ENCODE peak calls at places on chromosomes 5 and 9, in six cellular contexts. One of them, this sample, is unnamed. For H3K4me1, the result is how much of the 10 kb centered on the place peaks cover.

GRCh38 chr9:108546223-108546622 is 309.6 kb downstream of the ACTL7B start:
- DNase-seq in HCT116: no peak
- DNase-seq in GM23338: no peak
- DNase-seq in right atrium auricular region: no peak
- DNase-seq in cardiac muscle cell: peak
- DNase-seq in H9: no peak
- DNase-seq in this sample: no peak

GRCh38 chr9:89007568-89007967 is 16.3 kb downstream of the S1PR3 start:
- DNase-seq in HCT116: no peak
- DNase-seq in cardiac muscle cell: no peak
- DNase-seq in GM23338: no peak
- DNase-seq in right atrium auricular region: no peak
- DNase-seq in H9: no peak
- DNase-seq in this sample: no peak

GRCh38 chr5:131417240-131417869 is 153.5 kb downstream of the CDC42SE2 start:
- DNase-seq in GM23338: peak
- DNase-seq in H9: peak
- DNase-seq in right atrium auricular region: peak
- DNase-seq in cardiac muscle cell: peak
- DNase-seq in HCT116: peak
- DNase-seq in this sample: peak

GRCh38 chr5:65014769-65015168 is 246.0 kb downstream of the CWC27 start:
- DNase-seq in cardiac muscle cell: no peak
- DNase-seq in GM23338: no peak
- DNase-seq in HCT116: no peak
- DNase-seq in right atrium auricular region: no peak
- DNase-seq in H9: no peak
- DNase-seq in this sample: no peak

GRCh38 chr9:83259558-83259957 is 196.6 kb upstream of the RASEF start:
- DNase-seq in right atrium auricular region: no peak
- DNase-seq in GM23338: no peak
- DNase-seq in cardiac muscle cell: no peak
- DNase-seq in HCT116: no peak
- DNase-seq in H9: no peak
- DNase-seq in this sample: no peak

GRCh38 chr9:136656795-136657611 is 5.7 kb upstream of the EGFL7 start:
- DNase-seq in right atrium auricular region: no peak
- DNase-seq in H9: no peak
- DNase-seq in cardiac muscle cell: no peak
- DNase-seq in HCT116: no peak
- DNase-seq in GM23338: no peak
- DNase-seq in this sample: peak

GRCh38 chr5:177094224-177095087 is 7.7 kb downstream of the FGFR4 start:
- DNase-seq in right atrium auricular region: peak
- DNase-seq in cardiac muscle cell: peak
- DNase-seq in GM23338: no peak
- DNase-seq in H9: no peak
- DNase-seq in HCT116: no peak
- DNase-seq in this sample: no peak

GRCh38 chr5:82278711-82279370 is 687 bp upstream of the RPS23 start:
- DNase-seq in cardiac muscle cell: no peak
- DNase-seq in HCT116: no peak
- DNase-seq in H9: no peak
- DNase-seq in right atrium auricular region: no peak
- DNase-seq in GM23338: no peak
- DNase-seq in this sample: no peak

GRCh38 chr9:18346761-18347160 is 127.2 kb upstream of the ADAMTSL1 start:
- DNase-seq in H9: no peak
- DNase-seq in cardiac muscle cell: no peak
- DNase-seq in HCT116: no peak
- DNase-seq in GM23338: no peak
- DNase-seq in right atrium auricular region: no peak
- DNase-seq in this sample: no peak

GRCh38 chr5:177468329-177469058 is 4.9 kb downstream of the DBN1 start:
- DNase-seq in H9: no peak
- DNase-seq in HCT116: no peak
- DNase-seq in cardiac muscle cell: no peak
- DNase-seq in GM23338: no peak
- DNase-seq in right atrium auricular region: peak
- DNase-seq in this sample: no peak

GRCh38 chr9:128118971-128119665 is 8.4 kb downstream of the PTGES2 start:
- DNase-seq in right atrium auricular region: no peak
- DNase-seq in GM23338: no peak
- DNase-seq in cardiac muscle cell: no peak
- DNase-seq in H9: peak
- DNase-seq in HCT116: no peak
- DNase-seq in this sample: peak

GRCh38 chr9:2213830-2214468 is 198.8 kb downstream of the SMARCA2 start:
- DNase-seq in GM23338: no peak
- DNase-seq in cardiac muscle cell: no peak
- DNase-seq in right atrium auricular region: no peak
- DNase-seq in HCT116: no peak
- DNase-seq in H9: no peak
- DNase-seq in this sample: no peak

GRCh38 chr5:179427032-179427675 is 81.9 kb upstream of the ADAMTS2 start:
- DNase-seq in GM23338: peak
- DNase-seq in cardiac muscle cell: no peak
- DNase-seq in right atrium auricular region: no peak
- DNase-seq in HCT116: no peak
- DNase-seq in H9: no peak
- DNase-seq in this sample: no peak

GRCh38 chr9:15287309-15287708 is 19.7 kb downstream of the TTC39B start:
- DNase-seq in GM23338: no peak
- DNase-seq in H9: no peak
- DNase-seq in HCT116: no peak
- DNase-seq in cardiac muscle cell: no peak
- DNase-seq in right atrium auricular region: no peak
- DNase-seq in this sample: no peak

GRCh38 chr9:129885018-129885669 is 49.9 kb downstream of the USP20 start:
- DNase-seq in HCT116: no peak
- DNase-seq in GM23338: peak
- DNase-seq in right atrium auricular region: no peak
- DNase-seq in H9: peak
- DNase-seq in cardiac muscle cell: no peak
- DNase-seq in this sample: peak

GRCh38 chr9:35951736-35952135 is 6.2 kb downstream of the OR2S2 start:
- DNase-seq in cardiac muscle cell: peak
- DNase-seq in H9: no peak
- DNase-seq in right atrium auricular region: no peak
- DNase-seq in HCT116: no peak
- DNase-seq in GM23338: no peak
- DNase-seq in this sample: no peak

GRCh38 chr9:124349267-124349666 is 66.0 kb downstream of the PSMB7 start:
- DNase-seq in cardiac muscle cell: no peak
- DNase-seq in GM23338: no peak
- DNase-seq in HCT116: no peak
- DNase-seq in H9: no peak
- DNase-seq in right atrium auricular region: no peak
- DNase-seq in this sample: peak

GRCh38 chr5:113682497-113683136 is 169.1 kb downstream of the YTHDC2 start:
- DNase-seq in GM23338: peak
- DNase-seq in H9: peak
- DNase-seq in HCT116: peak
- DNase-seq in cardiac muscle cell: peak
- DNase-seq in right atrium auricular region: no peak
- DNase-seq in this sample: no peak

GRCh38 chr5:116479776-116480675 is 94.6 kb downstream of the SEMA6A start:
- DNase-seq in right atrium auricular region: no peak
- DNase-seq in H9: no peak
- DNase-seq in cardiac muscle cell: peak
- DNase-seq in HCT116: no peak
- DNase-seq in GM23338: no peak
- DNase-seq in this sample: no peak

GRCh38 chr5:172156541-172156994 is 31.5 kb downstream of the STK10 start:
- DNase-seq in right atrium auricular region: no peak
- DNase-seq in HCT116: no peak
- DNase-seq in cardiac muscle cell: peak
- DNase-seq in H9: no peak
- DNase-seq in GM23338: no peak
- DNase-seq in this sample: no peak

GRCh38 chr5:164934039-164934438 is 1428.6 kb downstream of the MAT2B start:
- DNase-seq in right atrium auricular region: no peak
- DNase-seq in H9: peak
- DNase-seq in GM23338: no peak
- DNase-seq in HCT116: no peak
- DNase-seq in cardiac muscle cell: no peak
- DNase-seq in this sample: no peak

GRCh38 chr5:131976414-131977211 is 31.1 kb upstream of the MEIKIN start:
- DNase-seq in cardiac muscle cell: no peak
- DNase-seq in right atrium auricular region: no peak
- DNase-seq in GM23338: no peak
- DNase-seq in H9: peak
- DNase-seq in HCT116: no peak
- DNase-seq in this sample: no peak

GRCh38 chr5:98791928-98792580 is 18.6 kb downstream of the RGMB start:
- DNase-seq in H9: no peak
- DNase-seq in cardiac muscle cell: no peak
- DNase-seq in GM23338: no peak
- DNase-seq in HCT116: no peak
- DNase-seq in right atrium auricular region: no peak
- DNase-seq in this sample: no peak

GRCh38 chr5:51892680-51893079 is 509.4 kb downstream of the ISL1 start:
- DNase-seq in cardiac muscle cell: no peak
- DNase-seq in right atrium auricular region: no peak
- DNase-seq in HCT116: no peak
- DNase-seq in GM23338: no peak
- DNase-seq in H9: no peak
- DNase-seq in this sample: no peak

GRCh38 chr9:136170291-136170901 is 34.5 kb downstream of the LHX3 start:
- DNase-seq in H9: peak
- DNase-seq in HCT116: no peak
- DNase-seq in GM23338: peak
- DNase-seq in cardiac muscle cell: peak
- DNase-seq in right atrium auricular region: no peak
- DNase-seq in this sample: peak

GRCh38 chr5:39605966-39606591 is 181.3 kb upstream of the DAB2 start:
- DNase-seq in right atrium auricular region: no peak
- DNase-seq in cardiac muscle cell: no peak
- DNase-seq in GM23338: no peak
- DNase-seq in H9: no peak
- DNase-seq in HCT116: no peak
- DNase-seq in this sample: no peak

GRCh38 chr5:41869150-41869738 is 981 bp downstream of the OXCT1 start:
- DNase-seq in cardiac muscle cell: peak
- DNase-seq in H9: peak
- DNase-seq in right atrium auricular region: peak
- DNase-seq in GM23338: peak
- DNase-seq in HCT116: no peak
- DNase-seq in this sample: peak

GRCh38 chr9:35293381-35293780 is 131.6 kb downstream of the UNC13B start:
- DNase-seq in right atrium auricular region: no peak
- DNase-seq in GM23338: no peak
- DNase-seq in H9: no peak
- DNase-seq in HCT116: no peak
- DNase-seq in cardiac muscle cell: no peak
- DNase-seq in this sample: no peak

GRCh38 chr5:168327019-168327421 is 35.6 kb downstream of the WWC1 start:
- DNase-seq in H9: no peak
- DNase-seq in cardiac muscle cell: peak
- DNase-seq in right atrium auricular region: no peak
- DNase-seq in HCT116: no peak
- DNase-seq in GM23338: no peak
- DNase-seq in this sample: no peak

DNA sequence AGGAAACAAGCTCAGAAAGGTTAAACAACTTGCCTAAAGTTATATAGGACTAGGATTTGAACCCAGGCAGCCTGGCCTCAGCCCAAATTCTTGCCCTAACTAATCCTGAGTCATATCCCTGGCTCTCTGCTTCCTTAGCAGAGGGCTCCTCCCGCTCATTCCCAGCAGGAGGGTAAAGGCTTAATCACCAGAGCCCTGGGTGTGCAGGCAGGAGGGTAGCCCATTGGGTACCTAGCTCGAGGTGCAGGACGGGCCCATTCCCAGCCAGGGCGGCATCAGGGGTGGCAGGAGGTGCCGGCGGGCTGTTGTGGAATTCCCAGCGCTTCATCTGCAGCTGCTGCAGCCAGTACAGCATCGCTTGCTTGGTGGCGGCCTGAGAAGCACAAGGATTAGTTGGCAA is 3.9 kb downstream of the TBC1D2 start:
- DNase-seq in cardiac muscle cell: peak
- DNase-seq in right atrium auricular region: no peak
- DNase-seq in H9: no peak
- DNase-seq in GM23338: no peak
- DNase-seq in HCT116: peak
- DNase-seq in this sample: no peak
- H3K4me1 ChIP-seq in cardiac muscle cell: under half
- H3K4me1 ChIP-seq in right atrium auricular region: under half
- H3K4me1 ChIP-seq in H9: under half
- H3K4me1 ChIP-seq in GM23338: under half
- H3K4me1 ChIP-seq in HCT116: half or more
- H3K4me1 ChIP-seq in this sample: under half

GRCh38 chr5:143135832-143136551 is 267.5 kb downstream of the NR3C1 start:
- DNase-seq in cardiac muscle cell: peak
- DNase-seq in H9: no peak
- DNase-seq in HCT116: no peak
- DNase-seq in right atrium auricular region: no peak
- DNase-seq in GM23338: no peak
- DNase-seq in this sample: no peak
- H3K4me1 ChIP-seq in cardiac muscle cell: under half
- H3K4me1 ChIP-seq in H9: under half
- H3K4me1 ChIP-seq in HCT116: under half
- H3K4me1 ChIP-seq in right atrium auricular region: half or more
- H3K4me1 ChIP-seq in GM23338: under half
- H3K4me1 ChIP-seq in this sample: under half

GRCh38 chr9:13427587-13427986 is 148.1 kb upstream of the MPDZ start:
- DNase-seq in GM23338: peak
- DNase-seq in cardiac muscle cell: peak
- DNase-seq in H9: no peak
- DNase-seq in HCT116: no peak
- DNase-seq in right atrium auricular region: no peak
- DNase-seq in this sample: peak
- H3K4me1 ChIP-seq in GM23338: under half
- H3K4me1 ChIP-seq in cardiac muscle cell: under half
- H3K4me1 ChIP-seq in H9: under half
- H3K4me1 ChIP-seq in HCT116: under half
- H3K4me1 ChIP-seq in right atrium auricular region: under half
- H3K4me1 ChIP-seq in this sample: under half

GRCh38 chr5:92912280-92912679 is 668.7 kb downstream of the NR2F1-AS1 start:
- DNase-seq in HCT116: no peak
- DNase-seq in right atrium auricular region: no peak
- DNase-seq in GM23338: peak
- DNase-seq in H9: no peak
- DNase-seq in cardiac muscle cell: no peak
- DNase-seq in this sample: no peak

GRCh38 chr5:92909545-92909962 is 671.5 kb downstream of the NR2F1-AS1 start:
- DNase-seq in H9: peak
- DNase-seq in GM23338: peak
- DNase-seq in right atrium auricular region: no peak
- DNase-seq in cardiac muscle cell: peak
- DNase-seq in HCT116: no peak
- DNase-seq in this sample: peak

GRCh38 chr5:92911851-92912250 is 669.2 kb downstream of the NR2F1-AS1 start:
- DNase-seq in H9: no peak
- DNase-seq in right atrium auricular region: no peak
- DNase-seq in cardiac muscle cell: no peak
- DNase-seq in GM23338: no peak
- DNase-seq in HCT116: no peak
- DNase-seq in this sample: no peak

GRCh38 chr5:92908952-92909351 is 672.1 kb downstream of the NR2F1-AS1 start:
- DNase-seq in GM23338: no peak
- DNase-seq in HCT116: no peak
- DNase-seq in H9: no peak
- DNase-seq in right atrium auricular region: no peak
- DNase-seq in cardiac muscle cell: no peak
- DNase-seq in this sample: no peak

GRCh38 chr5:92911293-92911692 is 669.7 kb downstream of the NR2F1-AS1 start:
- DNase-seq in HCT116: no peak
- DNase-seq in cardiac muscle cell: no peak
- DNase-seq in right atrium auricular region: no peak
- DNase-seq in H9: no peak
- DNase-seq in GM23338: peak
- DNase-seq in this sample: no peak
- H3K4me1 ChIP-seq in HCT116: under half
- H3K4me1 ChIP-seq in cardiac muscle cell: under half
- H3K4me1 ChIP-seq in right atrium auricular region: under half
- H3K4me1 ChIP-seq in H9: under half
- H3K4me1 ChIP-seq in GM23338: under half
- H3K4me1 ChIP-seq in this sample: under half

This sample was measured in BE2C.